ENCODE peak calls at places on chromosomes 6 and 20, in ten cellular contexts. E is stimulated activated CD4-positive, alpha-beta T cell treated with anti-CD3 and anti-CD28 coated beads, Interleukin-1b, Interleukin-23, amount 100 ng/mL, for 4 hours; H is tibial nerve; S is AG08396; F is activated naive CD8-positive, alpha-beta T cell treated with anti-CD3 and anti-CD28 coated beads for 36 hours; K is brain microvascular endothelial cell; U is DMS53; M is K562; O is IMR-90; P is NCI-H2081. W is an unnamed sample.

GRCh38 chr20:10671850-10672578 is 1.8 kb downstream of the JAG1 start:
- DNase-seq in K (no peak), F (peak), H (peak), O (peak), M (peak), E (peak), S (peak), U (peak), P (no peak), W (no peak)

GRCh38 chr6:22530506-22530905 is 38.9 kb upstream of the HDGFL1 start:
- DNase-seq in H (no peak), K (no peak), P (no peak), F (no peak), E (no peak), M (no peak), S (no peak), O (no peak), U (no peak), W (no peak)

GRCh38 chr6:1117530-1118286 is 194.2 kb upstream of the FOXQ1 start:
- DNase-seq in K (no peak), O (no peak), P (no peak), S (no peak), F (no peak), H (no peak), E (no peak), U (no peak), M (no peak), W (no peak)

GRCh38 chr20:25065625-25066338 is 7.8 kb upstream of the ACSS1 start:
- DNase-seq in K (peak), U (peak), O (peak), S (peak), H (peak), M (peak), E (peak), F (no peak), P (peak), W (no peak)

GRCh38 chr20:1718604-1719384 is 61.2 kb upstream of the SIRPG start:
- DNase-seq in F (no peak), H (peak), S (peak), O (peak), U (no peak), M (no peak), P (no peak), E (no peak), K (peak), W (no peak)

GRCh38 chr6:163745566-163746400 is 331.3 kb downstream of the QKI start:
- DNase-seq in H (no peak), S (peak), E (no peak), U (peak), P (no peak), F (no peak), K (peak), M (peak), O (peak), W (no peak)

GRCh38 chr20:44615876-44616603 is 33.7 kb downstream of the PKIG start:
- DNase-seq in O (no peak), U (no peak), H (no peak), S (no peak), P (no peak), K (no peak), M (no peak), E (no peak), F (no peak), W (no peak)

GRCh38 chr6:43368517-43369160 is 808 bp downstream of the ZNF318 start:
- DNase-seq in H (no peak), P (no peak), M (peak), O (peak), E (peak), K (peak), F (peak), S (peak), U (peak), W (no peak)

GRCh38 chr6:12849420-12850200 is 133.0 kb downstream of the PHACTR1 start:
- DNase-seq in E (no peak), K (peak), P (no peak), O (no peak), M (no peak), F (no peak), U (peak), S (no peak), H (no peak), W (no peak)

GRCh38 chr20:47969426-47969825 is 184.1 kb upstream of the SULF2 start:
- DNase-seq in O (no peak), K (no peak), M (peak), F (no peak), H (no peak), U (no peak), P (no peak), S (no peak), E (no peak), W (no peak)

GRCh38 chr20:33647603-33648395 is 14.3 kb upstream of the C20orf144 start:
- DNase-seq in U (peak), S (peak), H (no peak), F (no peak), M (no peak), O (peak), K (peak), E (no peak), P (no peak), W (no peak)

GRCh38 chr20:22408521-22409402 is 175.6 kb downstream of the FOXA2 start:
- DNase-seq in K (no peak), F (no peak), U (no peak), P (no peak), M (no peak), E (no peak), O (no peak), H (no peak), S (no peak), W (no peak)

GRCh38 chr6:109513571-109514071 is 30.6 kb upstream of the ZBTB24 start:
- DNase-seq in U (no peak), H (no peak), F (no peak), O (peak), E (no peak), K (peak), M (no peak), P (no peak), S (no peak), W (no peak)

GRCh38 chr20:57609086-57609841 is 11.0 kb downstream of the ZBP1 start:
- DNase-seq in K (no peak), S (no peak), O (no peak), H (no peak), M (no peak), F (no peak), E (no peak), P (no peak), U (no peak), W (no peak)

GRCh38 chr6:38095054-38095453 is 275.5 kb downstream of the ZFAND3 start:
- DNase-seq in K (peak), H (no peak), M (no peak), U (no peak), F (no peak), E (no peak), S (peak), P (no peak), O (peak), W (no peak)